ENCODE peak calls at places on chromosomes 5 and 9, in eight cellular contexts. K, O, R, I, W, Q, C and L are unnamed samples.

GRCh38 chr9:125794708-125795107 is 47.5 kb downstream of the PBX3 start:
- DNase-seq in K (no peak), O (no peak), R (no peak), I (no peak), W (no peak), Q (peak), C (no peak), L (no peak)

GRCh38 chr5:168372351-168372946 is 81.0 kb downstream of the WWC1 start:
- DNase-seq in K (no peak), O (no peak), R (no peak), I (no peak), W (no peak), Q (no peak), C (no peak), L (no peak)

GRCh38 chr5:149420509-149421371 is 41.6 kb upstream of the IL17B start:
- DNase-seq in K (no peak), O (peak), R (no peak), I (no peak), W (no peak), Q (no peak), C (no peak), L (no peak)

GRCh38 chr9:2340046-2340760 is 281.4 kb upstream of the VLDLR start:
- DNase-seq in K (no peak), O (peak), R (no peak), I (no peak), W (peak), Q (no peak), C (no peak), L (no peak)

GRCh38 chr9:113580041-113580953 is 116.8 kb downstream of the RGS3 start:
- DNase-seq in K (peak), O (no peak), R (peak), I (peak), W (peak), Q (no peak), C (no peak), L (peak)

GRCh38 chr5:102857090-102857818 is 102.1 kb downstream of the PAM start:
- DNase-seq in K (peak), O (peak), R (no peak), I (no peak), W (no peak), Q (no peak), C (no peak), L (no peak)

GRCh38 chr9:133875131-133875530 is 117.0 kb downstream of the VAV2 start:
- DNase-seq in K (no peak), O (no peak), R (no peak), I (no peak), W (no peak), Q (no peak), C (no peak), L (no peak)

GRCh38 chr9:124392855-124393460 is 22.3 kb downstream of the PSMB7 start:
- DNase-seq in K (peak), O (peak), R (no peak), I (no peak), W (peak), Q (peak), C (peak), L (no peak)

GRCh38 chr9:14271078-14271673 is 42.8 kb downstream of the NFIB start:
- DNase-seq in K (peak), O (peak), R (no peak), I (no peak), W (peak), Q (peak), C (no peak), L (no peak)